ENCODE peak calls at places on chromosomes 11 and 22, in seven cellular contexts. K is K562, U is tibial nerve, L is suprapubic skin, J is A549, N is SK-N-SH, G is esophagus muscularis mucosa. W is an unnamed sample.

GRCh38 chr11:12889243-12889642 is 119.9 kb upstream of the RASSF10 start:
- DNase-seq in J (no peak), L (no peak), N (no peak), G (no peak), U (peak), K (no peak), W (no peak)

GRCh38 chr22:39284142-39284980 is 35.1 kb downstream of the RPL3 start:
- DNase-seq in L (no peak), U (no peak), G (no peak), N (no peak), J (no peak), K (no peak), W (no peak)

GRCh38 chr22:44584256-44584902 is 86.3 kb upstream of the RTL6 start:
- DNase-seq in J (no peak), K (no peak), N (no peak), U (no peak), G (no peak), L (peak), W (no peak)

GRCh38 chr11:57647960-57648776 is 1.5 kb downstream of the YPEL4 start:
- DNase-seq in L (no peak), U (no peak), G (no peak), K (peak), J (no peak), N (peak), W (no peak)

GRCh38 chr22:42939451-42939881 is 75.5 kb downstream of the PACSIN2 start:
- DNase-seq in U (no peak), J (no peak), K (no peak), L (no peak), N (no peak), G (no peak), W (no peak)

GRCh38 chr11:16512842-16513241 is 156.5 kb upstream of the SOX6 start:
- DNase-seq in J (no peak), U (no peak), K (no peak), L (no peak), G (no peak), N (no peak), W (no peak)

GRCh38 chr22:39839917-39840510 is 53.5 kb downstream of the ENTHD1 start:
- DNase-seq in J (no peak), K (peak), G (no peak), U (no peak), N (no peak), L (no peak), W (no peak)

GRCh38 chr22:50016308-50016987 is 3.9 kb upstream of the IL17REL start:
- DNase-seq in G (no peak), N (peak), L (peak), J (no peak), K (no peak), U (no peak), W (no peak)

GRCh38 chr11:65310215-65310614 is 4.5 kb upstream of the CDC42EP2 start:
- DNase-seq in U (no peak), J (no peak), K (no peak), N (no peak), L (no peak), G (no peak), W (no peak)

GRCh38 chr22:28004021-28004420 is 85.0 kb upstream of the PITPNB start:
- DNase-seq in G (no peak), L (no peak), K (no peak), J (no peak), N (no peak), U (no peak), W (no peak)
- TF ChIP-seq CTCF in G (no peak), L (no peak), K (no peak), J (no peak), N (no peak), U (no peak), W (no peak)

GRCh38 chr11:129998107-129998506 is 4.5 kb downstream of the PRDM10 start:
- DNase-seq in K (no peak), L (no peak), N (no peak), U (no peak), J (no peak), G (no peak), W (no peak)
- TF ChIP-seq EP300 in K (no peak), L (no peak), N (no peak), U (no peak), J (no peak), G (no peak), W (no peak)

GRCh38 chr11:126062679-126063509 is at the start of gene CDON:
- DNase-seq in K (peak), U (peak), J (peak), G (peak), N (peak), L (peak), W (peak)
- TF ChIP-seq CTCF in K (peak), U (peak), J (no peak), G (peak), N (no peak), L (no peak), W (peak)

DNA sequence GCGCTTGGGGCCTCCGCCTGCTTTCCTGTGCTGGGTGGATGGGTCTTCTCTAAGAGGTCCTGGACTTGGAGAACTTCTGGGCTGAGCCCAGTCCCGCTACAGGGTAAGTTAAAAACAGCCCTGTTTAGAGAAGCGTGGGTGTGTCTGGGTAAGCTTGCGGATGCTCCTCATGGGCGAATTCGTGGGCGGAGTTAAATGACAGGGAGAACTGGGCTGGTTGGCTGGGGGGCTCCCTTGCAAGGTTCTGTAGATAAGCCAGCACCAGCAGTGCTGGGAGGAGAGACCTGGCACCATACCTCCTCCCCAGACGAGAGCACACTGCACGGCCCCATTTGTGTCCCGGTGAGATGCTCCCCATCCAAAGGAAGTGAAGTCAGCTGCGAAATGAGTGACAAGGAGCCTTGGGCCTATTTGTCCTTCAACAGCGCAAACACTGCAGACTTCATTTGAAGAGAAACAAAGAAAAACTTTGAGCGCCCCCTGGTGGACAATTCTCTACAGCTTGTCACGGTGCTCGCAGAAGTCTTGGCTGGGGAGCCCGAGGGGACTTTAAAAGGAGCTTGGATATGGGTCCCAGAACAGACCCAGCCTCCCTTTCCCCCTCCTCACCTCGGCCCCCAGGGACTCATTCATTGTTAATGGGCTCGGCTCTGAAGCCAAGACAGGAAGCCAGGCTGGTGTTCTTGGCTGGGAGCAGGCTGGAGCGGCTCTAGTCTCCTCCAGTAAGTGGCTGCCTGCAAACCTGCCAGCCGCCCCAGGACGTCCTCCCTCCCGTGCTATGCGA is 39.5 kb downstream of the TP53I11 start:
- DNase-seq in L (peak), N (peak), J (peak), K (peak), G (peak), U (peak), W (peak)
- TF ChIP-seq EP300 in L (no peak), N (no peak), J (no peak), K (no peak), G (no peak), U (no peak), W (no peak)

GRCh38 chr22:20032407-20032991 is 11.6 kb downstream of the TANGO2 start:
- DNase-seq in J (no peak), N (no peak), G (no peak), U (no peak), K (no peak), L (no peak), W (peak)
- TF ChIP-seq CTCF in J (no peak), N (no peak), G (no peak), U (no peak), K (no peak), L (no peak), W (no peak)

GRCh38 chr11:78993800-78994430 is 419.3 kb upstream of the NARS2 start:
- DNase-seq in G (no peak), N (no peak), U (no peak), L (no peak), J (no peak), K (no peak), W (no peak)
- TF ChIP-seq EP300 in G (no peak), N (no peak), U (no peak), L (no peak), J (no peak), K (no peak), W (no peak)

DNA sequence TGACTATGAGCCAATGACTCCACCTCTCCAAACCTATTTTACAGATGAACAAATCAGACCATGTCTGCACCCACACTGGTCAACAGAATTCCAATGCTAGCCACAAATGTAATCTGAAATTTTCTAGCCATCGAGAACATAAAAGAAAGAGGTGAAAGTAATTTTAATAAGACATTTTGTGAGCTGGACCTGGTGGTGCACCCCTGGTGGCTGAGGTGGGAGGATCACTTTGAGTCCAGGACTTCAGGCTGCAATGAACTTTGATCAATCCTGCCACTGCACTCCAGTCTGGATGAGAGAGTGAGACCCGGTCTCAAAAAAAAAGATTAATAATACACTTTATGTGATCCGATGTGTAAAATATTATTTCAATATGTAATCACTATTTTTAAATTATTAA is 9.4 kb upstream of the RNF185 start:
- DNase-seq in N (no peak), J (no peak), L (no peak), K (no peak), U (no peak), G (no peak), W (no peak)
- TF ChIP-seq CTCF in N (peak), J (peak), L (no peak), K (peak), U (no peak), G (no peak), W (no peak)

GRCh38 chr22:45771711-45772110 is 100.1 kb downstream of the ATXN10 start:
- DNase-seq in J (no peak), N (no peak), G (no peak), L (no peak), K (no peak), U (no peak), W (no peak)

GRCh38 chr22:45771057-45771456 is 99.4 kb downstream of the ATXN10 start:
- DNase-seq in U (no peak), J (no peak), L (no peak), K (no peak), N (no peak), G (no peak), W (no peak)

GRCh38 chr22:45770506-45770905 is 98.9 kb downstream of the ATXN10 start:
- DNase-seq in N (no peak), J (no peak), U (no peak), G (no peak), L (no peak), K (no peak), W (no peak)

GRCh38 chr22:45774016-45774670 is 102.5 kb downstream of the ATXN10 start:
- DNase-seq in K (no peak), J (no peak), U (no peak), L (no peak), G (no peak), N (no peak), W (no peak)

DNA sequence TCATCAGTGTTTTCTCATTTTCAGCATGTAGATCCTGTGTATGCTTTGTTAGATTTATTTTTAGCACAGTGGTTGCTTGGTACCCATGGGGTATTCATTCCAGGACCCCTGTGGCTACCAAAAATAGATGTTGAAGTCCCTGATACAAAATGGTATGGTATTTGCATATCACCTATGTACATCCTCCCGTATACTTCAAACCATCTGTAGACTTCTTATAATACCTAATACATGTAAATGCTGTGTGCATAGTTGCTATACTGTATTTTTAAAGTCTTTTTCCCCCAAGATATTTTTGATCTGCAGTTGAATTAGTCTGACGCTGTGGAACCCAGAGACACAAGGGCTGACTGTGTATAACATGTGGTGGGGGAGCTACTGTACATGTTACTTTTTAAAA is 101.1 kb downstream of the ATXN10 start:
- DNase-seq in N (no peak), L (no peak), J (no peak), U (no peak), G (no peak), K (no peak), W (no peak)
- TF ChIP-seq EP300 in N (no peak), L (no peak), J (no peak), U (no peak), G (no peak), K (no peak), W (no peak)

GRCh38 chr11:9704620-9705019 is 40.7 kb downstream of the SWAP70 start:
- DNase-seq in L (no peak), K (no peak), U (no peak), G (no peak), N (no peak), J (no peak), W (no peak)

GRCh38 chr11:9700105-9700801 is 36.4 kb downstream of the SWAP70 start:
- DNase-seq in K (no peak), N (no peak), L (no peak), G (no peak), J (no peak), U (no peak), W (no peak)

GRCh38 chr11:9703280-9703679 is 39.4 kb downstream of the SWAP70 start:
- DNase-seq in U (no peak), J (no peak), G (no peak), N (no peak), L (no peak), K (no peak), W (no peak)

GRCh38 chr11:9704037-9704436 is 40.2 kb downstream of the SWAP70 start:
- DNase-seq in K (no peak), J (no peak), L (no peak), U (no peak), N (no peak), G (no peak), W (no peak)

DNA sequence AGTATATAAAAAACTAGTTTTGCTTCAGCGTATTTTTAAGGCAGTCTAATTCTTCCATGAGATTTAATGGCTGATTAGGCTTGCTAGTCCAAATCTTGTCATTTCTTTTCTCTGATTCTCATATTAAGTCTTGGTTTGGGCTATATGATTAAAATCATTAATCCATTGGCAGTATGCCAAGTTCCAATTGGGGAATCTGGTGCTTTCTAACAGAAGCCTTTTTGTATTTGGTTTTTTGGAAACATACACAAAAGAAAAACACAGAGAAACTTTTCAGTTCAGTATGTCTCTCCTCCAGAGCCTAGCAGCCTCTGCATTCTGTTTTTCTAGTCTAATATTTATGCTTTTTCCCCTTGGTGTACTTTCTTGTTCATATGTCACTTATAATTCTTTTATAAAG is 37.9 kb downstream of the SWAP70 start:
- DNase-seq in U (no peak), G (no peak), L (no peak), K (no peak), J (no peak), N (no peak), W (no peak)
- TF ChIP-seq CTCF in U (no peak), G (no peak), L (no peak), K (no peak), J (no peak), N (no peak), W (no peak)